ENCODE peak calls at places on chromosome 6, in four cellular contexts. F is RWPE1, P is choroid plexus epithelial cell, T is PC-9. V is an unnamed sample.
A peak's percentile ranks its signal among the peaks of the same experiment; 100 is the strongest.

GRCh38 chr6:69894578-69895347 is 28.4 kb downstream of the COL19A1 start:
- DNase-seq in F (peak; percentile 18), P (peak; percentile 93), T (no peak), V (peak; percentile 87)

GRCh38 chr6:77092971-77093370 is 370.3 kb downstream of the HTR1B start:
- DNase-seq in F (no peak), T (no peak), P (peak; percentile 95), V (no peak)

GRCh38 chr6:131948692-131949614 is 2.2 kb downstream of the CCN2 start:
- DNase-seq in T (peak; percentile 69), F (no peak), P (peak; percentile 94), V (peak; percentile 23)

GRCh38 chr6:167782698-167783517 is 43.8 kb upstream of the AFDN start:
- DNase-seq in P (no peak), F (no peak), T (no peak), V (no peak)

GRCh38 chr6:89379281-89379680 is 26.8 kb upstream of the UBE2J1 start:
- DNase-seq in T (no peak), F (no peak), P (no peak), V (no peak)

GRCh38 chr6:111841822-111842221 is 31.4 kb downstream of the FYN start:
- DNase-seq in F (no peak), T (no peak), P (peak; percentile 93), V (no peak)

GRCh38 chr6:117616971-117617765 is 14.9 kb upstream of the GOPC start:
- DNase-seq in F (no peak), P (no peak), T (no peak), V (no peak)

GRCh38 chr6:34412643-34413214 is 13.1 kb downstream of the RPS10 start:
- DNase-seq in P (peak; percentile 39), F (no peak), T (peak; percentile 39), V (peak; percentile 71)

GRCh38 chr6:92132446-92132845 is 1286.9 kb downstream of the EPHA7 start:
- DNase-seq in P (no peak), T (peak; percentile 72), F (peak; percentile 72), V (peak; percentile 90)

GRCh38 chr6:12000174-12000573 is 11.9 kb upstream of the HIVEP1 start:
- DNase-seq in T (no peak), F (no peak), P (no peak), V (no peak)

GRCh38 chr6:11992086-11992485 is 20.0 kb upstream of the HIVEP1 start:
- DNase-seq in T (no peak), F (no peak), P (no peak), V (no peak)

GRCh38 chr6:11996751-11997150 is 15.4 kb upstream of the HIVEP1 start:
- DNase-seq in T (no peak), P (no peak), F (no peak), V (no peak)

GRCh38 chr6:11999245-11999644 is 12.9 kb upstream of the HIVEP1 start:
- DNase-seq in P (peak; percentile 15), F (no peak), T (no peak), V (no peak)

DNA sequence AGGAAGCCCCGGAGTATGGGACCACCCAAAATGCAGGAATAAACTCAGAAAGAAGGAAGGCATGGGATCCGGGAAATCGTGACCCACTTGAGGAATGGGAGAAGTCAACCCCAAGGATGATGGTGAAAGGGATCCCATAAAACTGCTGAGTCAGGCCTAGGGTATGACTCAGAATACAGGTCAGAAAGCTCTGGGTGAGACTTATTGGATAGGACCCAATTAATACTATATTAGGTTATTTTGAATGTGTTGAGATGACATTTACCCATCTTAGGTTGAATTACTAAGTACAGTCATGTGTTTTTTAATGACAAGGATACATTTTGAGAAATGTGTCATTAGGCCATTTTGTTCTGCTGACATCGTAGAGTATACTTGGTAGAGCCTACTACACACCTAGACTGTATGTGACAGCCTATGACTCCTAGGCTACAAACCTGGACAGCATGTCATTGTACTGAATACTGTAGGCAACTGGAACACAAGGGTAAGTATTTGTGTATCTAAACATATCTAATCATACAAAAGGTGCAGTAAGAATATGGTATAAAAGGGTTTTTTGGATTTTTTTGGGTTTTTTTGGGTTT is 17.1 kb upstream of the HIVEP1 start:
- DNase-seq in F (peak; percentile 41), P (no peak), T (no peak), V (peak; percentile 57)
- TF ChIP-seq CTCF in F (no peak), P (no peak), T (no peak), V (no peak)

GRCh38 chr6:43505718-43506117 is 4.4 kb downstream of the LRRC73 start:
- DNase-seq in F (no peak), T (no peak), P (no peak), V (no peak)
- TF ChIP-seq CTCF in F (no peak), T (no peak), P (no peak), V (no peak)

DNA sequence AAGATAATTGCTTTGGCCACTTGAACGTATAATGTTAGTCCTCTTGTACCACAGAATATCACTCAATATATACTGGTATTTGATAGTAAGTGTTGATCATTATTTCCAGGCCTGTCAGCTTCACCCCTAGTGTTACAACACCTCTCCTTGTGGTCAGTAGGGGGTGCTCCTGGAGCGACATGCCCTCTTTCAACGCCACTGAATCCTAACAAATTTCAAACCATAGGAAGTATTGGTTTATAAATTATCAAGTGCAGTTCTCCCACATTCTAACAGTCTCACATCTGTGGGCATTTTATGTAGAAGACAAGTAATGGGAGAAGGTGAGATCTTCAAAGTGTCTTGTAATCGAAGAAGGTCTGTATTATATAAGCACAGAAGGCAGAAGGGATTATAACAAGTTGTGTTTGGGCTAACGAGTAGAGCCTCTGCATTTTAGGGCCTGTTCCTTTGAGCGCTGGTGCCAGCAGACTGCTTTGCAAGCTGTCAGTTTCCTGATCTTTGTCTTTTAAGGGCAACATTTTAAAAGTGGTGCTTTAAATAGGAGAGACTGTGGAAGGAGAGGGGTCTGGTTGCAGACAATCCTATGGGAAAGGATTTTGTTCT is 57.1 kb upstream of the CEP162 start:
- DNase-seq in P (peak; percentile 72), T (no peak), F (no peak), V (peak; percentile 11)
- TF ChIP-seq CTCF in P (peak; percentile 82), T (peak; percentile 55), F (no peak), V (peak; percentile 10)

DNA sequence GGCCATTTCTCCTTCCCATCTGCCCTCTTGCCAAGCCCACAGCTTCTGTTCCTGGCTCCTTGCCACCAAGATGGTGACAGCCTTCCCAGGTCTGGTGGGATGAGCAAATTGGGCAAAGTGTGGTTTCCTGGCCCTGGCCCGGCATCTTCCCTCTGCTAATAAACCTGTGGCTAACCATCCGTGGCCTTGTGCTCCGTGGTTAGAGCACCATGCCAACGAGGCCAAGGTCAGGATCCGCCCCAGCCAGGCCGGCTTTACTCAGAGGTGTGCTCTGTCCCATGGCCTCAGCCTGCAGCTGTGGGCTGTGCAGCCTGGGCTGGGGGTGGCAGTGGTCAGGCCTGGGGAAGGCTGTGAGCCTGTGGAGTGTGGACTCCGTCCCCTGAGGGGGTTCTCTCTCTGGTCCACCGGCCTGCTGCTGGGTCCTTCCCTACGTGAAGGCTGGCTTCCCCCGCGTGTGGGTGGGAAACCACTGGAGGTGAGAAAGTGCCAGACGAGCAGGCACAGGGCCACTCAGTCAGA is 117.4 kb downstream of the VEGFA start:
- DNase-seq in F (no peak), P (peak; percentile 22), T (no peak), V (no peak)
- TF ChIP-seq CTCF in F (no peak), P (no peak), T (no peak), V (no peak)

GRCh38 chr6:62150048-62150663 is 135.9 kb downstream of the KHDRBS2 start:
- DNase-seq in P (peak; percentile 29), T (no peak), F (peak; percentile 30), V (peak; percentile 73)
- TF ChIP-seq CTCF in P (peak; percentile 56), T (peak; percentile 80), F (peak; percentile 70), V (peak; percentile 66)